ENCODE peak calls at places on chromosomes 3 and 15, in five cellular contexts. One of them, this sample, is unnamed.

GRCh38 chr3:56879453-56880224 is 77.9 kb upstream of the ARHGEF3 start:
- DNase-seq in hepatocyte: no peak
- DNase-seq in iris pigment epithelial cell: peak; percentile 67
- DNase-seq in brain microvascular endothelial cell: no peak
- DNase-seq in foreskin fibroblast: peak; percentile 71
- DNase-seq in this sample: no peak

GRCh38 chr3:29186131-29186599 is 94.7 kb upstream of the RBMS3 start:
- DNase-seq in hepatocyte: no peak
- DNase-seq in iris pigment epithelial cell: peak; percentile 97
- DNase-seq in brain microvascular endothelial cell: peak; percentile 82
- DNase-seq in foreskin fibroblast: peak; percentile 84
- DNase-seq in this sample: no peak

GRCh38 chr3:6989608-6990291 is 128.8 kb downstream of the GRM7 start:
- DNase-seq in hepatocyte: no peak
- DNase-seq in iris pigment epithelial cell: no peak
- DNase-seq in brain microvascular endothelial cell: no peak
- DNase-seq in foreskin fibroblast: no peak
- DNase-seq in this sample: no peak

GRCh38 chr15:32683906-32684584 is 33.8 kb upstream of the GREM1 start:
- DNase-seq in hepatocyte: no peak
- DNase-seq in iris pigment epithelial cell: peak; percentile 95
- DNase-seq in brain microvascular endothelial cell: peak; percentile 87
- DNase-seq in foreskin fibroblast: peak; percentile 96
- DNase-seq in this sample: no peak

GRCh38 chr3:112134335-112135124 is 1.5 kb upstream of the GCSAM start:
- DNase-seq in hepatocyte: no peak
- DNase-seq in iris pigment epithelial cell: peak; percentile 29
- DNase-seq in brain microvascular endothelial cell: no peak
- DNase-seq in foreskin fibroblast: peak; percentile 25
- DNase-seq in this sample: no peak

GRCh38 chr15:101115887-101116680 is 135.8 kb downstream of the CHSY1 start:
- DNase-seq in hepatocyte: peak; percentile 59
- DNase-seq in iris pigment epithelial cell: peak; percentile 34
- DNase-seq in brain microvascular endothelial cell: no peak
- DNase-seq in foreskin fibroblast: peak; percentile 79
- DNase-seq in this sample: no peak

GRCh38 chr3:37770938-37771918 is 90.5 kb upstream of the CTDSPL start:
- DNase-seq in hepatocyte: no peak
- DNase-seq in iris pigment epithelial cell: peak; percentile 20
- DNase-seq in brain microvascular endothelial cell: peak; percentile 18
- DNase-seq in foreskin fibroblast: no peak
- DNase-seq in this sample: no peak

GRCh38 chr3:128274837-128275236 is 121.6 kb downstream of the EEFSEC start:
- DNase-seq in hepatocyte: no peak
- DNase-seq in iris pigment epithelial cell: peak; percentile 98
- DNase-seq in brain microvascular endothelial cell: peak; percentile 88
- DNase-seq in foreskin fibroblast: peak; percentile 73
- DNase-seq in this sample: no peak

GRCh38 chr3:46098319-46098761 is 71.1 kb upstream of the XCR1 start:
- DNase-seq in hepatocyte: no peak
- DNase-seq in iris pigment epithelial cell: peak; percentile 91
- DNase-seq in brain microvascular endothelial cell: peak; percentile 49
- DNase-seq in foreskin fibroblast: peak; percentile 81
- DNase-seq in this sample: no peak

GRCh38 chr3:41768363-41768762 is 193.5 kb downstream of the ULK4 start:
- DNase-seq in hepatocyte: no peak
- DNase-seq in iris pigment epithelial cell: no peak
- DNase-seq in brain microvascular endothelial cell: no peak
- DNase-seq in foreskin fibroblast: no peak
- DNase-seq in this sample: no peak

GRCh38 chr3:43120937-43121336 is 15.1 kb upstream of the POMGNT2 start:
- DNase-seq in hepatocyte: no peak
- DNase-seq in iris pigment epithelial cell: no peak
- DNase-seq in brain microvascular endothelial cell: no peak
- DNase-seq in foreskin fibroblast: no peak
- DNase-seq in this sample: no peak

GRCh38 chr15:68608206-68608843 is 29.5 kb downstream of the CORO2B start:
- DNase-seq in hepatocyte: peak; percentile 50
- DNase-seq in iris pigment epithelial cell: no peak
- DNase-seq in brain microvascular endothelial cell: no peak
- DNase-seq in foreskin fibroblast: peak; percentile 45
- DNase-seq in this sample: no peak

GRCh38 chr3:50450135-50450911 is 53.1 kb downstream of the CACNA2D2 start:
- DNase-seq in hepatocyte: peak; percentile 45
- DNase-seq in iris pigment epithelial cell: peak; percentile 50
- DNase-seq in brain microvascular endothelial cell: no peak
- DNase-seq in foreskin fibroblast: no peak
- DNase-seq in this sample: no peak

GRCh38 chr15:35669021-35669420 is 123.1 kb upstream of the DPH6 start:
- DNase-seq in hepatocyte: no peak
- DNase-seq in iris pigment epithelial cell: no peak
- DNase-seq in brain microvascular endothelial cell: no peak
- DNase-seq in foreskin fibroblast: no peak
- DNase-seq in this sample: no peak

GRCh38 chr3:104878395-104878794 is 488.3 kb upstream of the ALCAM start:
- DNase-seq in hepatocyte: no peak
- DNase-seq in iris pigment epithelial cell: peak; percentile 85
- DNase-seq in brain microvascular endothelial cell: peak; percentile 58
- DNase-seq in foreskin fibroblast: peak; percentile 21
- DNase-seq in this sample: no peak

GRCh38 chr15:66110788-66111187 is 142.8 kb downstream of the MEGF11 start:
- DNase-seq in hepatocyte: no peak
- DNase-seq in iris pigment epithelial cell: no peak
- DNase-seq in brain microvascular endothelial cell: no peak
- DNase-seq in foreskin fibroblast: no peak
- DNase-seq in this sample: no peak

GRCh38 chr3:133885241-133885711 is 10.4 kb downstream of the RAB6B start:
- DNase-seq in hepatocyte: no peak
- DNase-seq in iris pigment epithelial cell: no peak
- DNase-seq in brain microvascular endothelial cell: no peak
- DNase-seq in foreskin fibroblast: no peak
- DNase-seq in this sample: no peak

GRCh38 chr15:26620528-26620927 is 152.3 kb downstream of the GABRB3 start:
- DNase-seq in hepatocyte: no peak
- DNase-seq in iris pigment epithelial cell: no peak
- DNase-seq in brain microvascular endothelial cell: no peak
- DNase-seq in foreskin fibroblast: no peak
- DNase-seq in this sample: no peak

GRCh38 chr3:156601497-156601896 is 46.6 kb upstream of the SSR3 start:
- DNase-seq in hepatocyte: no peak
- DNase-seq in iris pigment epithelial cell: no peak
- DNase-seq in brain microvascular endothelial cell: no peak
- DNase-seq in foreskin fibroblast: no peak
- DNase-seq in this sample: no peak

GRCh38 chr15:68774521-68775293 is 46.0 kb downstream of the ANP32A start:
- DNase-seq in hepatocyte: no peak
- DNase-seq in iris pigment epithelial cell: no peak
- DNase-seq in brain microvascular endothelial cell: no peak
- DNase-seq in foreskin fibroblast: peak; percentile 57
- DNase-seq in this sample: no peak

GRCh38 chr3:20324664-20325478 is 138.9 kb upstream of the SGO1 start:
- DNase-seq in hepatocyte: no peak
- DNase-seq in iris pigment epithelial cell: no peak
- DNase-seq in brain microvascular endothelial cell: no peak
- DNase-seq in foreskin fibroblast: no peak
- DNase-seq in this sample: no peak

GRCh38 chr3:48140284-48140683 is 47.9 kb downstream of the CDC25A start:
- DNase-seq in hepatocyte: no peak
- DNase-seq in iris pigment epithelial cell: no peak
- DNase-seq in brain microvascular endothelial cell: no peak
- DNase-seq in foreskin fibroblast: no peak
- DNase-seq in this sample: no peak

GRCh38 chr3:134018406-134018805 is 11.3 kb downstream of the SLCO2A1 start:
- DNase-seq in hepatocyte: no peak
- DNase-seq in iris pigment epithelial cell: no peak
- DNase-seq in brain microvascular endothelial cell: no peak
- DNase-seq in foreskin fibroblast: no peak
- DNase-seq in this sample: no peak

GRCh38 chr3:2099028-2099671 is 484 bp downstream of the CNTN4 start:
- DNase-seq in hepatocyte: peak; percentile 71
- DNase-seq in iris pigment epithelial cell: no peak
- DNase-seq in brain microvascular endothelial cell: no peak
- DNase-seq in foreskin fibroblast: no peak
- DNase-seq in this sample: no peak

GRCh38 chr3:74009961-74010859 is 385.5 kb upstream of the PDZRN3 start:
- DNase-seq in hepatocyte: no peak
- DNase-seq in iris pigment epithelial cell: no peak
- DNase-seq in brain microvascular endothelial cell: no peak
- DNase-seq in foreskin fibroblast: no peak
- DNase-seq in this sample: no peak

GRCh38 chr3:145776782-145777408 is 384.1 kb downstream of the PLOD2 start:
- DNase-seq in hepatocyte: peak; percentile 84
- DNase-seq in iris pigment epithelial cell: peak; percentile 72
- DNase-seq in brain microvascular endothelial cell: peak; percentile 81
- DNase-seq in foreskin fibroblast: peak; percentile 83
- DNase-seq in this sample: peak; percentile 1

GRCh38 chr15:100731259-100732156 is 129.1 kb downstream of the ASB7 start:
- DNase-seq in hepatocyte: no peak
- DNase-seq in iris pigment epithelial cell: no peak
- DNase-seq in brain microvascular endothelial cell: no peak
- DNase-seq in foreskin fibroblast: peak; percentile 57
- DNase-seq in this sample: no peak

GRCh38 chr3:16338124-16338523 is 73.1 kb downstream of the OXNAD1 start:
- DNase-seq in hepatocyte: no peak
- DNase-seq in iris pigment epithelial cell: peak; percentile 45
- DNase-seq in brain microvascular endothelial cell: no peak
- DNase-seq in foreskin fibroblast: peak; percentile 11
- DNase-seq in this sample: no peak

GRCh38 chr15:80619677-80620076 is 75.4 kb upstream of the ABHD17C start:
- DNase-seq in hepatocyte: peak; percentile 27
- DNase-seq in iris pigment epithelial cell: no peak
- DNase-seq in brain microvascular endothelial cell: no peak
- DNase-seq in foreskin fibroblast: peak; percentile 36
- DNase-seq in this sample: no peak

GRCh38 chr3:13072239-13073041 is 789 bp downstream of the IQSEC1 start:
- DNase-seq in hepatocyte: no peak
- DNase-seq in iris pigment epithelial cell: no peak
- DNase-seq in brain microvascular endothelial cell: no peak
- DNase-seq in foreskin fibroblast: no peak
- DNase-seq in this sample: no peak

GRCh38 chr15:99207672-99208071 is 41.7 kb downstream of the TTC23 start:
- DNase-seq in hepatocyte: no peak
- DNase-seq in iris pigment epithelial cell: no peak
- DNase-seq in brain microvascular endothelial cell: no peak
- DNase-seq in foreskin fibroblast: no peak
- DNase-seq in this sample: no peak

GRCh38 chr15:69939513-69940440 is 157.9 kb downstream of the TLE3 start:
- DNase-seq in hepatocyte: peak; percentile 19
- DNase-seq in iris pigment epithelial cell: no peak
- DNase-seq in brain microvascular endothelial cell: no peak
- DNase-seq in foreskin fibroblast: no peak
- DNase-seq in this sample: no peak

GRCh38 chr3:52248816-52249547 is 3.4 kb downstream of the PPM1M start:
- DNase-seq in hepatocyte: peak; percentile 29
- DNase-seq in iris pigment epithelial cell: no peak
- DNase-seq in brain microvascular endothelial cell: no peak
- DNase-seq in foreskin fibroblast: peak; percentile 43
- DNase-seq in this sample: no peak

GRCh38 chr3:46935168-46935858 is 41.2 kb downstream of the CCDC12 start:
- DNase-seq in hepatocyte: peak; percentile 95
- DNase-seq in iris pigment epithelial cell: peak; percentile 97
- DNase-seq in brain microvascular endothelial cell: peak; percentile 96
- DNase-seq in foreskin fibroblast: peak; percentile 95
- DNase-seq in this sample: no peak

GRCh38 chr15:25982736-25983135 is 119.6 kb upstream of the ATP10A start:
- DNase-seq in hepatocyte: no peak
- DNase-seq in iris pigment epithelial cell: no peak
- DNase-seq in brain microvascular endothelial cell: no peak
- DNase-seq in foreskin fibroblast: no peak
- DNase-seq in this sample: no peak

This sample was measured in NCI-H187 treated with DMSO at 0.1 percent for 48 hours.